ENCODE peak calls at places on chromosomes 6 and 20, in four cellular contexts. One of them, this sample, is unnamed.

GRCh38 chr6:16045238-16045637 is 83.6 kb upstream of the MYLIP start:
- DNase-seq in HL-60: no peak
- DNase-seq in stimulated activated CD8-positive, alpha-beta memory T cell treated with anti-CD3 and anti-CD28 coated beads, Interleukin-7, amount 100 ng/mL, for 1 hour: no peak
- DNase-seq in ovary: no peak
- DNase-seq in this sample: no peak

GRCh38 chr6:71206086-71206485 is 82.5 kb upstream of the OGFRL1 start:
- DNase-seq in HL-60: no peak
- DNase-seq in ovary: no peak
- DNase-seq in stimulated activated CD8-positive, alpha-beta memory T cell treated with anti-CD3 and anti-CD28 coated beads, Interleukin-7, amount 100 ng/mL, for 1 hour: no peak
- DNase-seq in this sample: no peak

GRCh38 chr6:33761922-33762629 is 15.4 kb upstream of the IP6K3 start:
- DNase-seq in HL-60: peak; percentile 62
- DNase-seq in ovary: no peak
- DNase-seq in stimulated activated CD8-positive, alpha-beta memory T cell treated with anti-CD3 and anti-CD28 coated beads, Interleukin-7, amount 100 ng/mL, for 1 hour: no peak
- DNase-seq in this sample: peak; percentile 80

GRCh38 chr6:41964201-41964887 is 22.7 kb upstream of the CCND3 start:
- DNase-seq in stimulated activated CD8-positive, alpha-beta memory T cell treated with anti-CD3 and anti-CD28 coated beads, Interleukin-7, amount 100 ng/mL, for 1 hour: no peak
- DNase-seq in HL-60: no peak
- DNase-seq in ovary: no peak
- DNase-seq in this sample: no peak

GRCh38 chr20:20407891-20408805 is 40.2 kb downstream of the INSM1 start:
- DNase-seq in HL-60: no peak
- DNase-seq in stimulated activated CD8-positive, alpha-beta memory T cell treated with anti-CD3 and anti-CD28 coated beads, Interleukin-7, amount 100 ng/mL, for 1 hour: no peak
- DNase-seq in ovary: no peak
- DNase-seq in this sample: peak; percentile 25

GRCh38 chr6:946546-946945 is 253.6 kb upstream of the EXOC2 start:
- DNase-seq in ovary: no peak
- DNase-seq in HL-60: no peak
- DNase-seq in stimulated activated CD8-positive, alpha-beta memory T cell treated with anti-CD3 and anti-CD28 coated beads, Interleukin-7, amount 100 ng/mL, for 1 hour: no peak
- DNase-seq in this sample: no peak

GRCh38 chr6:15254074-15254975 is 8.5 kb downstream of the JARID2 start:
- DNase-seq in stimulated activated CD8-positive, alpha-beta memory T cell treated with anti-CD3 and anti-CD28 coated beads, Interleukin-7, amount 100 ng/mL, for 1 hour: no peak
- DNase-seq in HL-60: peak; percentile 57
- DNase-seq in ovary: no peak
- DNase-seq in this sample: no peak

GRCh38 chr6:14986370-14986769 is 259.5 kb upstream of the JARID2 start:
- DNase-seq in stimulated activated CD8-positive, alpha-beta memory T cell treated with anti-CD3 and anti-CD28 coated beads, Interleukin-7, amount 100 ng/mL, for 1 hour: no peak
- DNase-seq in HL-60: no peak
- DNase-seq in ovary: no peak
- DNase-seq in this sample: no peak

GRCh38 chr6:120111001-120111400 is 761.4 kb upstream of the MAN1A1 start:
- DNase-seq in HL-60: no peak
- DNase-seq in ovary: no peak
- DNase-seq in stimulated activated CD8-positive, alpha-beta memory T cell treated with anti-CD3 and anti-CD28 coated beads, Interleukin-7, amount 100 ng/mL, for 1 hour: no peak
- DNase-seq in this sample: no peak

GRCh38 chr20:10637563-10637962 is 36.2 kb downstream of the JAG1 start:
- DNase-seq in ovary: no peak
- DNase-seq in stimulated activated CD8-positive, alpha-beta memory T cell treated with anti-CD3 and anti-CD28 coated beads, Interleukin-7, amount 100 ng/mL, for 1 hour: no peak
- DNase-seq in HL-60: no peak
- DNase-seq in this sample: no peak

GRCh38 chr6:46979206-46979605 is 57.5 kb upstream of the ADGRF5 start:
- DNase-seq in stimulated activated CD8-positive, alpha-beta memory T cell treated with anti-CD3 and anti-CD28 coated beads, Interleukin-7, amount 100 ng/mL, for 1 hour: no peak
- DNase-seq in ovary: no peak
- DNase-seq in HL-60: no peak
- DNase-seq in this sample: no peak

GRCh38 chr6:129593233-129593564 is 116.8 kb downstream of the ARHGAP18 start:
- DNase-seq in HL-60: no peak
- DNase-seq in stimulated activated CD8-positive, alpha-beta memory T cell treated with anti-CD3 and anti-CD28 coated beads, Interleukin-7, amount 100 ng/mL, for 1 hour: no peak
- DNase-seq in ovary: no peak
- DNase-seq in this sample: no peak

GRCh38 chr20:517221-517620 is 26.4 kb downstream of the CSNK2A1 start:
- DNase-seq in ovary: no peak
- DNase-seq in HL-60: no peak
- DNase-seq in stimulated activated CD8-positive, alpha-beta memory T cell treated with anti-CD3 and anti-CD28 coated beads, Interleukin-7, amount 100 ng/mL, for 1 hour: no peak
- DNase-seq in this sample: no peak

This sample was measured in body of pancreas.